ENCODE peak calls at places on chromosomes 4 and X, in five cellular contexts. L is HEK293T, K is myocyte, N is NCI-H1105, S is NCI-H2081. M is an unnamed sample.

GRCh38 chr4:41256740-41257256 is at the start of gene UCHL1:
- DNase-seq in L (peak), S (peak), N (peak), K (peak), M (peak)

GRCh38 chr4:78956979-78957378 is 17.7 kb upstream of the PAQR3 start:
- DNase-seq in K (no peak), L (no peak), S (no peak), N (no peak), M (no peak)

GRCh38 chr4:48939785-48940184 is 33.2 kb upstream of the OCIAD2 start:
- DNase-seq in L (no peak), S (no peak), K (peak), N (no peak), M (no peak)

GRCh38 chr4:86592553-86593249 is 1.4 kb upstream of the PTPN13 start:
- DNase-seq in L (no peak), S (no peak), K (no peak), N (peak), M (no peak)

GRCh38 chr4:141853091-141853734 is 216.8 kb downstream of the IL15 start:
- DNase-seq in L (no peak), S (peak), K (peak), N (peak), M (no peak)

GRCh38 chrX:26083093-26083492 is 55.0 kb upstream of the MAGEB18 start:
- DNase-seq in N (no peak), K (no peak), S (no peak), L (no peak), M (no peak)

GRCh38 chr4:21986312-21986711 is 37.7 kb upstream of the KCNIP4 start:
- DNase-seq in L (no peak), N (no peak), S (no peak), K (no peak), M (no peak)

GRCh38 chrX:51776851-51777250 is 33.6 kb downstream of the GSPT2 start:
- DNase-seq in N (no peak), K (no peak), L (no peak), S (no peak), M (no peak)

GRCh38 chr4:56990109-56990508 is 11.4 kb downstream of the POLR2B start:
- DNase-seq in S (no peak), K (no peak), L (no peak), N (no peak), M (no peak)

GRCh38 chrX:55057691-55058249 is 17.1 kb upstream of the PAGE2B start:
- DNase-seq in L (peak), N (no peak), S (peak), K (peak), M (peak)

GRCh38 chrX:76428243-76429130 is 977 bp downstream of the MAGEE1 start:
- DNase-seq in S (no peak), K (no peak), N (peak), L (no peak), M (no peak)

GRCh38 chrX:68681443-68681941 is 34.0 kb downstream of the STARD8 start:
- DNase-seq in N (no peak), L (no peak), K (peak), S (no peak), M (no peak)

GRCh38 chr4:12471193-12471592 is 1012.9 kb downstream of the RAB28 start:
- DNase-seq in S (no peak), N (no peak), K (no peak), L (no peak), M (no peak)

GRCh38 chrX:10030570-10030969 is 63.4 kb downstream of the CLDN34 start:
- DNase-seq in L (no peak), N (no peak), K (no peak), S (peak), M (no peak)

GRCh38 chrX:51795136-51795535 is 51.9 kb downstream of the GSPT2 start:
- DNase-seq in N (no peak), K (no peak), L (no peak), S (no peak), M (no peak)

GRCh38 chr4:164379694-164380093 is 374.2 kb upstream of the SMIM31 start:
- DNase-seq in L (no peak), K (no peak), S (no peak), N (no peak), M (no peak)

GRCh38 chr4:151276787-151277557 is at the start of gene PRSS48:
- DNase-seq in N (peak), S (peak), K (peak), L (peak), M (peak)

GRCh38 chrX:39152106-39152649 is 350.9 kb downstream of the MID1IP1 start:
- DNase-seq in N (peak), L (peak), K (peak), S (peak), M (no peak)

GRCh38 chrX:134625315-134625718 is 33.0 kb downstream of the PLAC1 start:
- DNase-seq in K (no peak), S (no peak), N (no peak), L (no peak), M (no peak)

GRCh38 chr4:26183017-26183416 is 137.8 kb upstream of the RBPJ start:
- DNase-seq in L (no peak), K (no peak), S (no peak), N (no peak), M (no peak)

GRCh38 chr4:99979872-99980271 is 29.8 kb upstream of the H2AZ1 start:
- DNase-seq in S (no peak), K (no peak), L (no peak), N (no peak), M (no peak)

GRCh38 chr4:174714393-174715211 is 114.4 kb downstream of the GLRA3 start:
- DNase-seq in L (peak), S (peak), K (peak), N (no peak), M (no peak)

GRCh38 chr4:7156273-7157139 is 35.8 kb upstream of the SORCS2 start:
- DNase-seq in S (no peak), K (no peak), L (peak), N (no peak), M (no peak)

M was measured in DMS79 treated with DMSO at 0.1 percent for 48 hours.